ENCODE peak calls at places on chromosomes 1 and 21, in four cellular contexts. I, T, D and Q are unnamed samples.

GRCh38 chr1:113021430-113022085 is 51.4 kb upstream of the LRIG2 start:
- DNase-seq in D (no peak), I (no peak), T (no peak), Q (no peak)

GRCh38 chr1:162984699-162985098 is 84.5 kb upstream of the RGS4 start:
- DNase-seq in D (no peak), I (no peak), T (no peak), Q (no peak)

GRCh38 chr1:204267191-204267601 is 53.4 kb upstream of the GOLT1A start:
- DNase-seq in D (no peak), T (no peak), I (no peak), Q (no peak)

GRCh38 chr1:156838972-156839371 is 19.9 kb downstream of the INSRR start:
- DNase-seq in D (peak; percentile 35), T (no peak), I (no peak), Q (peak; percentile 86)

GRCh38 chr1:27382950-27383627 is at the start of gene CD164L2:
- DNase-seq in T (no peak), I (no peak), D (no peak), Q (peak; percentile 100)

GRCh38 chr1:158819461-158820443 is 11.4 kb upstream of the MNDA start:
- DNase-seq in T (no peak), D (peak; percentile 46), I (no peak), Q (no peak)

GRCh38 chr1:221723018-221723917 is 18.6 kb downstream of the DUSP10 start:
- DNase-seq in T (no peak), D (no peak), I (no peak), Q (no peak)

GRCh38 chr1:194322751-194323150 is 1136.3 kb upstream of the B3GALT2 start:
- DNase-seq in D (no peak), I (no peak), T (no peak), Q (no peak)

GRCh38 chr1:24694380-24694843 is 50.8 kb upstream of the CLIC4 start:
- DNase-seq in D (no peak), T (no peak), I (no peak), Q (no peak)

GRCh38 chr1:153789478-153790148 is 14.4 kb downstream of the SLC27A3 start:
- DNase-seq in D (peak; percentile 50), I (no peak), T (no peak), Q (no peak)

GRCh38 chr1:203367051-203367450 is 16.1 kb upstream of the FMOD start:
- DNase-seq in I (no peak), T (no peak), D (no peak), Q (no peak)

GRCh38 chr1:213572939-213573647 is 414.7 kb upstream of the PROX1 start:
- DNase-seq in T (no peak), D (no peak), I (no peak), Q (no peak)

GRCh38 chr1:108199231-108199657 is 899 bp downstream of the SLC25A24 start:
- DNase-seq in D (peak; percentile 58), I (no peak), T (no peak), Q (no peak)

GRCh38 chr1:221620437-221621384 is 121.2 kb downstream of the DUSP10 start:
- DNase-seq in D (no peak), I (no peak), T (no peak), Q (no peak)

GRCh38 chr1:185795181-185795580 is 61.0 kb downstream of the HMCN1 start:
- DNase-seq in D (no peak), T (no peak), I (no peak), Q (no peak)

GRCh38 chr1:43997295-43997694 is 5.9 kb downstream of the CCDC24 start:
- DNase-seq in I (no peak), D (no peak), T (no peak), Q (no peak)

GRCh38 chr1:153670257-153670858 is 435 bp downstream of the ILF2 start:
- DNase-seq in T (no peak), D (no peak), I (no peak), Q (no peak)

GRCh38 chr1:225748479-225748878 is 29.1 kb upstream of the SRP9 start:
- DNase-seq in T (no peak), D (no peak), I (no peak), Q (no peak)

GRCh38 chr1:9687876-9688582 is 36.5 kb downstream of the PIK3CD start:
- DNase-seq in D (no peak), T (no peak), I (no peak), Q (no peak)

GRCh38 chr1:54249798-54250497 is 50.0 kb downstream of the MRPL37 start:
- DNase-seq in I (no peak), T (no peak), D (peak; percentile 90), Q (no peak)

GRCh38 chr1:39574646-39575045 is 1.9 kb downstream of the PABPC4 start:
- DNase-seq in I (no peak), T (no peak), D (peak; percentile 24), Q (no peak)

GRCh38 chr1:226526801-226527595 is 21.6 kb upstream of the STUM start:
- DNase-seq in T (no peak), D (no peak), I (no peak), Q (peak; percentile 73)

GRCh38 chr1:62593825-62594394 is 3.4 kb upstream of the ANGPTL3 start:
- DNase-seq in D (no peak), I (no peak), T (no peak), Q (no peak)

GRCh38 chr1:229507502-229507901 is 639 bp downstream of the NUP133 start:
- DNase-seq in D (no peak), T (no peak), I (no peak), Q (no peak)

GRCh38 chr21:26962516-26963305 is 4.2 kb downstream of the ADAMTS5 start:
- DNase-seq in T (no peak), D (no peak), I (no peak), Q (no peak)

GRCh38 chr1:23282967-23283366 is 61.1 kb downstream of the HNRNPR start:
- DNase-seq in T (no peak), I (no peak), D (no peak), Q (no peak)

GRCh38 chr1:226657788-226658537 is 81.1 kb downstream of the ITPKB start:
- DNase-seq in T (no peak), I (no peak), D (no peak), Q (no peak)

GRCh38 chr1:205970486-205970885 is 27.2 kb upstream of the SLC26A9 start:
- DNase-seq in I (no peak), T (no peak), D (no peak), Q (no peak)

GRCh38 chr1:228938248-228938891 is 203.1 kb downstream of the RHOU start:
- DNase-seq in I (no peak), T (no peak), D (peak; percentile 59), Q (no peak)

GRCh38 chr1:191134796-191135195 is 657.1 kb upstream of the BRINP3 start:
- DNase-seq in D (no peak), I (no peak), T (no peak), Q (no peak)

GRCh38 chr1:224632381-224632871 is 16.3 kb downstream of the CNIH3 start:
- DNase-seq in T (no peak), I (no peak), D (no peak), Q (no peak)

GRCh38 chr1:223410036-223410435 is 16.8 kb downstream of the CCDC185 start:
- DNase-seq in I (no peak), T (no peak), D (no peak), Q (no peak)

GRCh38 chr1:231666220-231666956 is 39.8 kb downstream of the DISC1 start:
- DNase-seq in I (no peak), T (no peak), D (no peak), Q (no peak)

GRCh38 chr1:59750612-59751395 is 63.9 kb upstream of the HOOK1 start:
- DNase-seq in D (no peak), I (no peak), T (no peak), Q (no peak)

GRCh38 chr1:56017336-56017735 is 562.0 kb downstream of the PLPP3 start:
- DNase-seq in T (no peak), I (no peak), D (no peak), Q (no peak)

GRCh38 chr1:1116701-1117468 is 996 bp upstream of the C1orf159 start:
- DNase-seq in D (no peak), I (no peak), T (no peak), Q (no peak)

GRCh38 chr1:196355206-196355786 is 252.9 kb downstream of the KCNT2 start:
- DNase-seq in D (peak; percentile 15), T (no peak), I (no peak), Q (no peak)